ENCODE peak calls at places on chromosomes 2 and 18, in eight cellular contexts. One of them, this sample, is unnamed.

GRCh38 chr2:233034-233433 is 30.8 kb downstream of the SH3YL1 start:
- DNase-seq in lung: no peak
- DNase-seq in cardiac muscle cell: no peak
- DNase-seq in NCI-H748 treated with DMSO at 0.1 percent for 48 hours: no peak
- DNase-seq in CD8-positive, alpha-beta T cell: no peak
- DNase-seq in activated CD4-positive, alpha-beta T cell treated with anti-CD3 and anti-CD28 coated beads for 24 hours: no peak
- DNase-seq in substantia nigra: peak
- DNase-seq in foreskin fibroblast: no peak
- DNase-seq in this sample: no peak

GRCh38 chr2:12277305-12278034 is 439.3 kb upstream of the TRIB2 start:
- DNase-seq in lung: no peak
- DNase-seq in cardiac muscle cell: peak
- DNase-seq in NCI-H748 treated with DMSO at 0.1 percent for 48 hours: no peak
- DNase-seq in CD8-positive, alpha-beta T cell: no peak
- DNase-seq in activated CD4-positive, alpha-beta T cell treated with anti-CD3 and anti-CD28 coated beads for 24 hours: no peak
- DNase-seq in substantia nigra: no peak
- DNase-seq in foreskin fibroblast: no peak
- DNase-seq in this sample: peak

GRCh38 chr2:42100696-42101585 is 53.1 kb downstream of the PKDCC start:
- DNase-seq in lung: peak
- DNase-seq in cardiac muscle cell: peak
- DNase-seq in NCI-H748 treated with DMSO at 0.1 percent for 48 hours: no peak
- DNase-seq in CD8-positive, alpha-beta T cell: peak
- DNase-seq in activated CD4-positive, alpha-beta T cell treated with anti-CD3 and anti-CD28 coated beads for 24 hours: peak
- DNase-seq in substantia nigra: peak
- DNase-seq in foreskin fibroblast: no peak
- DNase-seq in this sample: no peak

GRCh38 chr2:239674101-239674980 is 273.5 kb upstream of the HDAC4 start:
- DNase-seq in lung: no peak
- DNase-seq in cardiac muscle cell: no peak
- DNase-seq in NCI-H748 treated with DMSO at 0.1 percent for 48 hours: no peak
- DNase-seq in CD8-positive, alpha-beta T cell: no peak
- DNase-seq in activated CD4-positive, alpha-beta T cell treated with anti-CD3 and anti-CD28 coated beads for 24 hours: no peak
- DNase-seq in substantia nigra: no peak
- DNase-seq in foreskin fibroblast: no peak
- DNase-seq in this sample: no peak

GRCh38 chr2:75064691-75065396 is 106.4 kb downstream of the POLE4 start:
- DNase-seq in lung: peak
- DNase-seq in cardiac muscle cell: peak
- DNase-seq in NCI-H748 treated with DMSO at 0.1 percent for 48 hours: peak
- DNase-seq in CD8-positive, alpha-beta T cell: peak
- DNase-seq in activated CD4-positive, alpha-beta T cell treated with anti-CD3 and anti-CD28 coated beads for 24 hours: peak
- DNase-seq in substantia nigra: peak
- DNase-seq in foreskin fibroblast: peak
- DNase-seq in this sample: peak

GRCh38 chr2:214529514-214529913 is 118.7 kb downstream of the VWC2L start:
- DNase-seq in lung: no peak
- DNase-seq in cardiac muscle cell: no peak
- DNase-seq in NCI-H748 treated with DMSO at 0.1 percent for 48 hours: no peak
- DNase-seq in CD8-positive, alpha-beta T cell: no peak
- DNase-seq in activated CD4-positive, alpha-beta T cell treated with anti-CD3 and anti-CD28 coated beads for 24 hours: no peak
- DNase-seq in substantia nigra: no peak
- DNase-seq in foreskin fibroblast: no peak
- DNase-seq in this sample: no peak

GRCh38 chr2:160974803-160975202 is 185.4 kb upstream of the TANK start:
- DNase-seq in lung: no peak
- DNase-seq in cardiac muscle cell: no peak
- DNase-seq in NCI-H748 treated with DMSO at 0.1 percent for 48 hours: no peak
- DNase-seq in CD8-positive, alpha-beta T cell: no peak
- DNase-seq in activated CD4-positive, alpha-beta T cell treated with anti-CD3 and anti-CD28 coated beads for 24 hours: no peak
- DNase-seq in substantia nigra: no peak
- DNase-seq in foreskin fibroblast: peak
- DNase-seq in this sample: no peak

GRCh38 chr18:63440219-63440618 is 17.9 kb upstream of the VPS4B start:
- DNase-seq in lung: no peak
- DNase-seq in cardiac muscle cell: no peak
- DNase-seq in NCI-H748 treated with DMSO at 0.1 percent for 48 hours: no peak
- DNase-seq in CD8-positive, alpha-beta T cell: no peak
- DNase-seq in activated CD4-positive, alpha-beta T cell treated with anti-CD3 and anti-CD28 coated beads for 24 hours: no peak
- DNase-seq in substantia nigra: no peak
- DNase-seq in foreskin fibroblast: peak
- DNase-seq in this sample: no peak

GRCh38 chr2:167471734-167472133 is 583.5 kb downstream of the XIRP2 start:
- DNase-seq in lung: no peak
- DNase-seq in cardiac muscle cell: no peak
- DNase-seq in NCI-H748 treated with DMSO at 0.1 percent for 48 hours: no peak
- DNase-seq in CD8-positive, alpha-beta T cell: no peak
- DNase-seq in activated CD4-positive, alpha-beta T cell treated with anti-CD3 and anti-CD28 coated beads for 24 hours: no peak
- DNase-seq in substantia nigra: no peak
- DNase-seq in foreskin fibroblast: no peak
- DNase-seq in this sample: no peak

This sample was measured in NCI-H2227 treated with DMSO at 0.1 percent for 48 hours.